ENCODE peak calls at places on chromosome 14, in ten cellular contexts. One of them, this sample, is unnamed.
A peak's percentile ranks its signal among the peaks of the same experiment; 100 is the strongest.

GRCh38 chr14:29045237-29045636 is 278.6 kb downstream of the FOXG1 start:
- DNase-seq in GM23338: no peak
- DNase-seq in fibroblast of lung: no peak
- DNase-seq in left ventricle myocardium inferior: no peak
- DNase-seq in tibial artery: no peak
- DNase-seq in neuronal stem cell: no peak
- DNase-seq in GM23248: no peak
- DNase-seq in K562: no peak
- DNase-seq in CD8-positive, alpha-beta memory T cell: no peak
- DNase-seq in aorta: no peak
- DNase-seq in this sample: no peak

GRCh38 chr14:93456356-93456755 is 25.6 kb downstream of the UNC79 start:
- DNase-seq in GM23248: no peak
- DNase-seq in neuronal stem cell: no peak
- DNase-seq in left ventricle myocardium inferior: no peak
- DNase-seq in fibroblast of lung: no peak
- DNase-seq in aorta: no peak
- DNase-seq in tibial artery: no peak
- DNase-seq in GM23338: no peak
- DNase-seq in CD8-positive, alpha-beta memory T cell: no peak
- DNase-seq in K562: no peak
- DNase-seq in this sample: no peak

GRCh38 chr14:98694541-98694940 is 577.5 kb downstream of the BCL11B start:
- DNase-seq in CD8-positive, alpha-beta memory T cell: no peak
- DNase-seq in GM23248: no peak
- DNase-seq in aorta: no peak
- DNase-seq in K562: no peak
- DNase-seq in tibial artery: no peak
- DNase-seq in left ventricle myocardium inferior: no peak
- DNase-seq in neuronal stem cell: no peak
- DNase-seq in GM23338: no peak
- DNase-seq in fibroblast of lung: no peak
- DNase-seq in this sample: no peak

GRCh38 chr14:52485350-52485960 is 66.8 kb downstream of the TXNDC16 start:
- DNase-seq in GM23248: peak; percentile 4
- DNase-seq in neuronal stem cell: no peak
- DNase-seq in tibial artery: no peak
- DNase-seq in fibroblast of lung: no peak
- DNase-seq in left ventricle myocardium inferior: no peak
- DNase-seq in CD8-positive, alpha-beta memory T cell: no peak
- DNase-seq in GM23338: no peak
- DNase-seq in aorta: no peak
- DNase-seq in K562: no peak
- DNase-seq in this sample: no peak

GRCh38 chr14:94059998-94060397 is 21.0 kb downstream of the DDX24 start:
- DNase-seq in K562: no peak
- DNase-seq in fibroblast of lung: no peak
- DNase-seq in CD8-positive, alpha-beta memory T cell: no peak
- DNase-seq in GM23248: no peak
- DNase-seq in left ventricle myocardium inferior: no peak
- DNase-seq in aorta: no peak
- DNase-seq in tibial artery: no peak
- DNase-seq in neuronal stem cell: no peak
- DNase-seq in GM23338: no peak
- DNase-seq in this sample: no peak

GRCh38 chr14:23556700-23557440 is 799 bp downstream of the THTPA start:
- DNase-seq in GM23338: no peak
- DNase-seq in left ventricle myocardium inferior: no peak
- DNase-seq in neuronal stem cell: no peak
- DNase-seq in fibroblast of lung: no peak
- DNase-seq in tibial artery: no peak
- DNase-seq in K562: no peak
- DNase-seq in aorta: peak; percentile 73
- DNase-seq in CD8-positive, alpha-beta memory T cell: no peak
- DNase-seq in GM23248: peak; percentile 30
- DNase-seq in this sample: no peak

GRCh38 chr14:98959410-98959809 is 312.6 kb downstream of the BCL11B start:
- DNase-seq in fibroblast of lung: no peak
- DNase-seq in neuronal stem cell: no peak
- DNase-seq in CD8-positive, alpha-beta memory T cell: no peak
- DNase-seq in GM23248: no peak
- DNase-seq in GM23338: no peak
- DNase-seq in left ventricle myocardium inferior: no peak
- DNase-seq in tibial artery: no peak
- DNase-seq in aorta: no peak
- DNase-seq in K562: no peak
- DNase-seq in this sample: no peak

GRCh38 chr14:101187816-101188570 is 284.5 kb upstream of the RTL1 start:
- DNase-seq in neuronal stem cell: no peak
- DNase-seq in CD8-positive, alpha-beta memory T cell: no peak
- DNase-seq in GM23248: no peak
- DNase-seq in tibial artery: no peak
- DNase-seq in left ventricle myocardium inferior: no peak
- DNase-seq in K562: no peak
- DNase-seq in fibroblast of lung: no peak
- DNase-seq in GM23338: peak; percentile 18
- DNase-seq in aorta: no peak
- DNase-seq in this sample: no peak

GRCh38 chr14:29282169-29282568 is 515.6 kb downstream of the FOXG1 start:
- DNase-seq in aorta: no peak
- DNase-seq in K562: no peak
- DNase-seq in GM23338: no peak
- DNase-seq in left ventricle myocardium inferior: no peak
- DNase-seq in fibroblast of lung: peak; percentile 73
- DNase-seq in CD8-positive, alpha-beta memory T cell: no peak
- DNase-seq in GM23248: peak; percentile 63
- DNase-seq in tibial artery: no peak
- DNase-seq in neuronal stem cell: no peak
- DNase-seq in this sample: no peak

GRCh38 chr14:22388669-22389625 is 200.1 kb downstream of the DAD1 start:
- DNase-seq in tibial artery: no peak
- DNase-seq in fibroblast of lung: peak; percentile 86
- DNase-seq in K562: no peak
- DNase-seq in CD8-positive, alpha-beta memory T cell: no peak
- DNase-seq in GM23248: peak; percentile 72
- DNase-seq in left ventricle myocardium inferior: no peak
- DNase-seq in GM23338: no peak
- DNase-seq in aorta: no peak
- DNase-seq in neuronal stem cell: no peak
- DNase-seq in this sample: no peak

GRCh38 chr14:36505892-36506731 is 13.9 kb downstream of the NKX2-1 start:
- DNase-seq in K562: no peak
- DNase-seq in GM23248: no peak
- DNase-seq in left ventricle myocardium inferior: no peak
- DNase-seq in aorta: no peak
- DNase-seq in neuronal stem cell: no peak
- DNase-seq in tibial artery: no peak
- DNase-seq in CD8-positive, alpha-beta memory T cell: no peak
- DNase-seq in GM23338: peak; percentile 91
- DNase-seq in fibroblast of lung: no peak
- DNase-seq in this sample: no peak

GRCh38 chr14:21184252-21184651 is 28.4 kb upstream of the OR5AU1 start:
- DNase-seq in tibial artery: no peak
- DNase-seq in GM23338: no peak
- DNase-seq in fibroblast of lung: no peak
- DNase-seq in left ventricle myocardium inferior: no peak
- DNase-seq in CD8-positive, alpha-beta memory T cell: no peak
- DNase-seq in aorta: no peak
- DNase-seq in K562: no peak
- DNase-seq in neuronal stem cell: no peak
- DNase-seq in GM23248: no peak
- DNase-seq in this sample: no peak

GRCh38 chr14:38209572-38210159 is 2.0 kb downstream of the SSTR1 start:
- DNase-seq in aorta: no peak
- DNase-seq in neuronal stem cell: no peak
- DNase-seq in tibial artery: no peak
- DNase-seq in fibroblast of lung: peak; percentile 11
- DNase-seq in GM23338: peak; percentile 33
- DNase-seq in left ventricle myocardium inferior: no peak
- DNase-seq in K562: no peak
- DNase-seq in GM23248: peak; percentile 70
- DNase-seq in CD8-positive, alpha-beta memory T cell: no peak
- DNase-seq in this sample: no peak

GRCh38 chr14:67429651-67430205 is 17.8 kb upstream of the PLEK2 start:
- DNase-seq in left ventricle myocardium inferior: no peak
- DNase-seq in GM23248: no peak
- DNase-seq in neuronal stem cell: no peak
- DNase-seq in aorta: no peak
- DNase-seq in K562: no peak
- DNase-seq in CD8-positive, alpha-beta memory T cell: no peak
- DNase-seq in GM23338: no peak
- DNase-seq in fibroblast of lung: no peak
- DNase-seq in tibial artery: no peak
- DNase-seq in this sample: no peak

GRCh38 chr14:36057452-36058142 is 118.9 kb downstream of the PTCSC3 start:
- DNase-seq in aorta: no peak
- DNase-seq in neuronal stem cell: no peak
- DNase-seq in GM23248: no peak
- DNase-seq in K562: no peak
- DNase-seq in fibroblast of lung: peak; percentile 48
- DNase-seq in left ventricle myocardium inferior: no peak
- DNase-seq in CD8-positive, alpha-beta memory T cell: no peak
- DNase-seq in tibial artery: no peak
- DNase-seq in GM23338: no peak
- DNase-seq in this sample: no peak

DNA sequence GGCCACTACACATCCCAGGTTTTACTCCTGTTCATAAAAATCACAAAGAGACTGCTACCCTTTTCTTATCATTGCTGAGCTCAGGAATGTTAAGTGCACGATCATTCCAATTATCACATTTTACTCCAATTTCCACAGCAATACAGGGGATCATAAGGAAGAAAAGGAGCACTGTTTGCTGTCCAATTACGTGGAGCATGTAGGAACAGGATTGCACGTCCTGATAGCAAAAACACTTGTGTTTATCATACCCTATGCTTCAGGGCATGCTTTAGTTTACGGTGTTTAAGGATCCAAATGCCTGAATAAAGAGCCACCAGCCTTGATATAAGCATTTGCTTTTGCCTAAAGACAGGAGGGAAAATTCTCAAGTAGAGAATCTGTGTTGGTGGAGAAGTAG is 155.4 kb upstream of the EGLN3 start:
- DNase-seq in CD8-positive, alpha-beta memory T cell: no peak
- DNase-seq in fibroblast of lung: no peak
- DNase-seq in neuronal stem cell: no peak
- DNase-seq in tibial artery: no peak
- DNase-seq in GM23338: no peak
- DNase-seq in GM23248: no peak
- DNase-seq in left ventricle myocardium inferior: no peak
- DNase-seq in aorta: no peak
- DNase-seq in K562: no peak
- DNase-seq in this sample: no peak
- H3K27me3 ChIP-seq in CD8-positive, alpha-beta memory T cell: no peaks in the 10 kb centered on the region
- H3K27me3 ChIP-seq in fibroblast of lung: no peaks in the 10 kb centered on the region
- H3K27me3 ChIP-seq in neuronal stem cell: no peaks in the 10 kb centered on the region
- H3K27me3 ChIP-seq in tibial artery: no peaks in the 10 kb centered on the region
- H3K27me3 ChIP-seq in GM23338: no peaks in the 10 kb centered on the region
- H3K27me3 ChIP-seq in GM23248: peaks cover 7% of the 10 kb centered on the region
- H3K27me3 ChIP-seq in left ventricle myocardium inferior: no peaks in the 10 kb centered on the region
- H3K27me3 ChIP-seq in aorta: no peaks in the 10 kb centered on the region
- H3K27me3 ChIP-seq in K562: no peaks in the 10 kb centered on the region
- H3K27me3 ChIP-seq in this sample: no peaks in the 10 kb centered on the region

DNA sequence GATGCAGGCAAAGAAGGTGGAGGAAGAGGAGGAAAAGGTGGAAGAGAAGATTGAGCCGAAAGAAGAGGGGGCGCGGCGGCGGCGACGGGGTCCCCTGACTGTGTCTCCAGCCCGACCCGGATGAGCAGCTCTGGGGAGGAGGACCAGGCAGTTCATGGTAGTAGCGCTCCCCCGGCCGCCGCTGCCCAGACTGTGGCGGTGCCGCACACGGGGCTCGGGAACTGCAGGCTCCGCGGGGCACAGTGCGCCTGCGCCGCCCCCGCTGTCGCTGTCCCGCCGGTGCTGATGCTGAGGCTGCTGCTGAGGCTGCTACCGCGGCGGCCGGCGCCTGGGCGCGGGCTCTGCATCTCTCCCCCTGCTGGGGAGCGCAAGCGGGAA is at the start of gene KCNH5:
- DNase-seq in K562: no peak
- DNase-seq in GM23338: peak; percentile 83
- DNase-seq in aorta: peak; percentile 75
- DNase-seq in neuronal stem cell: no peak
- DNase-seq in left ventricle myocardium inferior: peak; percentile 16
- DNase-seq in GM23248: peak; percentile 47
- DNase-seq in fibroblast of lung: peak; percentile 60
- DNase-seq in CD8-positive, alpha-beta memory T cell: no peak
- DNase-seq in tibial artery: no peak
- DNase-seq in this sample: peak; percentile 59
- H3K27me3 ChIP-seq in K562: peaks cover 4% of the 10 kb centered on the region
- H3K27me3 ChIP-seq in GM23338: peaks cover 64% of the 10 kb centered on the region
- H3K27me3 ChIP-seq in aorta: peaks cover 3% of the 10 kb centered on the region
- H3K27me3 ChIP-seq in neuronal stem cell: peaks cover 91% of the 10 kb centered on the region
- H3K27me3 ChIP-seq in left ventricle myocardium inferior: peaks cover 97% of the 10 kb centered on the region
- H3K27me3 ChIP-seq in GM23248: peaks cover 54% of the 10 kb centered on the region
- H3K27me3 ChIP-seq in fibroblast of lung: peaks cover 12% of the 10 kb centered on the region
- H3K27me3 ChIP-seq in CD8-positive, alpha-beta memory T cell: no peaks in the 10 kb centered on the region
- H3K27me3 ChIP-seq in tibial artery: no peaks in the 10 kb centered on the region
- H3K27me3 ChIP-seq in this sample: peaks cover 8% of the 10 kb centered on the region

DNA sequence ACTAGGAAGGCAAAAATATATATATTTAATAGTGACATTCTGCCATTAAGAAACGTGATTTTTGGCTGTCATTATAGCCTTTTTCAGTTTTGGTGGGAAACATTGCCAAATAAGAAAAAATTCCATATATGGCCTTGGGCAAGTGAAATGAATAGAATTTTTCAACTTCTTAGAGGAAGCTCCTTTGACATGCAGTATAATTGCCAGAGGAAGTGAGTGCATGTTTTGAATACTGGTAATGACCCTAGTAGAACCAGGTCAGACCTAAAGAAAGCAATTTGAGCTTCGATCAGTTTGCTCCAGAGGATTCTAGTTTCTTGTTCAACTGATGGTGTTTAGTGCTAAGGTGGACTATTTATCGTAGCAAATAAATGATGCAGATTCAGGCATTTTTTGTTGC is 26.2 kb upstream of the TRIM9 start:
- DNase-seq in fibroblast of lung: peak; percentile 16
- DNase-seq in GM23248: no peak
- DNase-seq in GM23338: peak; percentile 28
- DNase-seq in neuronal stem cell: no peak
- DNase-seq in K562: no peak
- DNase-seq in left ventricle myocardium inferior: no peak
- DNase-seq in tibial artery: no peak
- DNase-seq in CD8-positive, alpha-beta memory T cell: no peak
- DNase-seq in aorta: no peak
- DNase-seq in this sample: no peak
- H3K27me3 ChIP-seq in fibroblast of lung: peaks cover 14% of the 10 kb centered on the region
- H3K27me3 ChIP-seq in GM23248: peaks cover 44% of the 10 kb centered on the region
- H3K27me3 ChIP-seq in GM23338: no peaks in the 10 kb centered on the region
- H3K27me3 ChIP-seq in neuronal stem cell: peaks cover 17% of the 10 kb centered on the region
- H3K27me3 ChIP-seq in K562: no peaks in the 10 kb centered on the region
- H3K27me3 ChIP-seq in left ventricle myocardium inferior: peaks cover 6% of the 10 kb centered on the region
- H3K27me3 ChIP-seq in tibial artery: no peaks in the 10 kb centered on the region
- H3K27me3 ChIP-seq in CD8-positive, alpha-beta memory T cell: peaks cover 9% of the 10 kb centered on the region
- H3K27me3 ChIP-seq in aorta: no peaks in the 10 kb centered on the region
- H3K27me3 ChIP-seq in this sample: no peaks in the 10 kb centered on the region

DNA sequence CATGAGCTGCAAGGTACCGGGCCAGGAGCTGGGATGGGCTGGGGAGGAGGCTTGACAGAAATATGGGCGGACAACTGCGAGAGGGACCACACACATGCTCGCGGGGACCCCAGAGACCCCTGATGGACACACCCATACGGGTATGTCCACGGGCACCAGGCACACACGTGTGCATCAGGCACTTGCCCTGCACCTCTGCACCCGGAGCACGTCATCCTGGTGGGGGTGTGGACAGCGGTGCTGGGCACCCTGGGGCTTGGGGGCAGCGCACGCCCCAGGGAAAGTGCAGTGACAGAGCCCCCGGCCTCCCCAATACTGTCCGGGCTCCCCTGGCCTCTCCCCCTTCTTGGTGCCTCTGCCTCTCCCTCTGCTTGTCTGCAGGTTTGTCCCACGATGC is 1.7 kb upstream of the CRIP1 start:
- DNase-seq in GM23248: no peak
- DNase-seq in tibial artery: no peak
- DNase-seq in K562: no peak
- DNase-seq in neuronal stem cell: no peak
- DNase-seq in GM23338: no peak
- DNase-seq in CD8-positive, alpha-beta memory T cell: no peak
- DNase-seq in aorta: no peak
- DNase-seq in fibroblast of lung: no peak
- DNase-seq in left ventricle myocardium inferior: no peak
- DNase-seq in this sample: no peak
- H3K27me3 ChIP-seq in GM23248: peaks cover 17% of the 10 kb centered on the region
- H3K27me3 ChIP-seq in tibial artery: no peaks in the 10 kb centered on the region
- H3K27me3 ChIP-seq in K562: no peaks in the 10 kb centered on the region
- H3K27me3 ChIP-seq in neuronal stem cell: no peaks in the 10 kb centered on the region
- H3K27me3 ChIP-seq in GM23338: peaks cover 94% of the 10 kb centered on the region
- H3K27me3 ChIP-seq in CD8-positive, alpha-beta memory T cell: no peaks in the 10 kb centered on the region
- H3K27me3 ChIP-seq in aorta: no peaks in the 10 kb centered on the region
- H3K27me3 ChIP-seq in fibroblast of lung: peaks cover 19% of the 10 kb centered on the region
- H3K27me3 ChIP-seq in left ventricle myocardium inferior: no peaks in the 10 kb centered on the region
- H3K27me3 ChIP-seq in this sample: no peaks in the 10 kb centered on the region

This sample was measured in MG63.